ENCODE peak calls at places on chromosomes 5 and 9, in nine cellular contexts. G, Z, V, F, M, U, E, P and R are unnamed samples.

GRCh38 chr5:152271420-152271819 is 133.7 kb downstream of the NMUR2 start:
- DNase-seq in F (peak), G (no peak), M (no peak), P (peak), Z (peak), U (no peak), E (peak), V (no peak), R (peak)

GRCh38 chr9:133716564-133717112 is 21.5 kb downstream of the SARDH start:
- DNase-seq in M (no peak), F (no peak), P (no peak), G (no peak), V (no peak), U (peak), Z (no peak), E (no peak), R (no peak)

GRCh38 chr5:159088371-159088770 is 11.3 kb downstream of the EBF1 start:
- DNase-seq in M (no peak), P (no peak), G (no peak), Z (no peak), F (no peak), U (no peak), E (no peak), V (no peak), R (no peak)

GRCh38 chr5:59525957-59526356 is 367.6 kb downstream of the PDE4D start:
- DNase-seq in M (no peak), E (no peak), G (no peak), Z (no peak), P (peak), V (no peak), F (no peak), U (no peak), R (no peak)

GRCh38 chr5:39518516-39518915 is 93.7 kb upstream of the DAB2 start:
- DNase-seq in F (no peak), U (no peak), M (no peak), V (no peak), G (no peak), P (peak), Z (no peak), E (no peak), R (no peak)

GRCh38 chr5:73940026-73940425 is 314.0 kb downstream of the ARHGEF28 start:
- DNase-seq in Z (no peak), M (no peak), E (no peak), V (no peak), U (no peak), F (no peak), G (no peak), P (peak), R (no peak)

GRCh38 chr9:124660341-124660801 is 110.7 kb downstream of the NR6A1 start:
- DNase-seq in U (no peak), G (no peak), F (peak), M (no peak), Z (peak), V (no peak), P (peak), E (peak), R (peak)

GRCh38 chr9:115757461-115757860 is 396.1 kb upstream of the PAPPA start:
- DNase-seq in M (no peak), F (no peak), U (no peak), E (no peak), G (no peak), V (no peak), P (peak), Z (no peak), R (no peak)

GRCh38 chr5:9207820-9208418 is 338.0 kb downstream of the SEMA5A start:
- DNase-seq in Z (peak), P (peak), G (no peak), U (no peak), M (no peak), E (peak), F (peak), V (no peak), R (peak)

GRCh38 chr5:120841830-120842229 is 377.7 kb downstream of the PRR16 start:
- DNase-seq in M (no peak), G (no peak), E (no peak), Z (no peak), V (no peak), U (no peak), F (no peak), P (no peak), R (no peak)

GRCh38 chr5:139655727-139656271 is 7.7 kb downstream of the CXXC5 start:
- DNase-seq in F (no peak), P (peak), V (no peak), M (peak), Z (no peak), G (no peak), U (peak), E (no peak), R (no peak)

GRCh38 chr5:116178925-116179324 is 94.1 kb downstream of the COMMD10 start:
- DNase-seq in U (no peak), M (no peak), Z (no peak), V (no peak), F (no peak), E (no peak), P (no peak), G (no peak), R (no peak)

GRCh38 chr5:81751836-81752643 is 1.1 kb upstream of the SSBP2 start:
- DNase-seq in Z (no peak), U (no peak), M (peak), F (no peak), E (no peak), G (no peak), P (no peak), V (no peak), R (no peak)

GRCh38 chr5:102719886-102720285 is 35.2 kb upstream of the PAM start:
- DNase-seq in F (no peak), Z (no peak), U (no peak), G (no peak), M (no peak), E (no peak), V (no peak), P (no peak), R (no peak)

GRCh38 chr5:43042176-43042625 is 2.1 kb upstream of the ANXA2R start:
- DNase-seq in E (peak), M (peak), V (peak), G (peak), P (peak), U (peak), Z (no peak), F (peak), R (peak)

GRCh38 chr9:20289416-20289815 is 332.9 kb downstream of the MLLT3 start:
- DNase-seq in M (no peak), V (no peak), U (no peak), F (no peak), P (no peak), E (no peak), Z (no peak), G (no peak), R (no peak)

GRCh38 chr9:18452276-18452675 is 21.7 kb upstream of the ADAMTSL1 start:
- DNase-seq in V (no peak), E (no peak), G (no peak), U (no peak), F (no peak), M (no peak), Z (no peak), P (peak), R (no peak)

GRCh38 chr5:77957-78804 is 13.8 kb upstream of the PLEKHG4B start:
- DNase-seq in G (no peak), E (no peak), V (no peak), U (peak), P (peak), F (peak), M (no peak), Z (peak), R (no peak)

GRCh38 chr5:24850911-24851310 is 206.1 kb upstream of the CDH10 start:
- DNase-seq in Z (no peak), F (peak), M (no peak), U (no peak), V (no peak), P (no peak), E (no peak), G (no peak), R (no peak)

GRCh38 chr5:175814676-175815075 is 56.7 kb upstream of the CPLX2 start:
- DNase-seq in P (peak), M (no peak), U (peak), G (no peak), F (no peak), E (no peak), V (no peak), Z (peak), R (no peak)

GRCh38 chr5:51604324-51604723 is 221.1 kb downstream of the ISL1 start:
- DNase-seq in M (no peak), U (no peak), P (no peak), V (no peak), G (no peak), E (no peak), Z (no peak), F (no peak), R (no peak)

GRCh38 chr5:21398511-21398910 is 1410.5 kb upstream of the CDH18 start:
- DNase-seq in F (no peak), P (no peak), V (no peak), Z (no peak), M (no peak), U (no peak), G (no peak), E (no peak), R (no peak)

GRCh38 chr5:154118832-154119442 is 71.6 kb upstream of the GALNT10 start:
- DNase-seq in G (no peak), E (no peak), M (no peak), Z (peak), F (peak), P (peak), U (no peak), V (no peak), R (no peak)

GRCh38 chr9:71608021-71608420 is 160.3 kb downstream of the CEMIP2 start:
- DNase-seq in G (no peak), E (no peak), U (no peak), Z (no peak), V (no peak), M (no peak), P (peak), F (no peak), R (no peak)

GRCh38 chr5:151024440-151024839 is 4.0 kb downstream of the GPX3 start:
- DNase-seq in E (no peak), P (no peak), G (no peak), F (no peak), V (no peak), U (no peak), Z (no peak), M (no peak), R (no peak)

GRCh38 chr5:140598836-140599235 is 34.1 kb downstream of the CD14 start:
- DNase-seq in M (no peak), G (no peak), U (no peak), F (no peak), V (no peak), Z (no peak), P (no peak), E (no peak), R (no peak)